ENCODE peak calls at places on chromosomes 2 and 18, in five cellular contexts. N is progenitor cell of endocrine pancreas; E is stimulated activated CD8-positive, alpha-beta memory T cell treated with anti-CD3 and anti-CD28 coated beads, Interleukin-4, amount 100 ng/mL, for 4 hours; S is activated CD4-positive, CD25-positive, alpha-beta regulatory T cell treated with anti-CD3 and anti-CD28 coated beads, Interleukin-2, amount 50 U/mL, for 72 hours; H is NCI-H1436. K is an unnamed sample.

GRCh38 chr2:8729939-8730338 is 48.1 kb downstream of the ID2 start:
- DNase-seq in N (no peak), E (no peak), S (no peak), H (no peak), K (no peak)

GRCh38 chr2:101828267-101829017 is 130.9 kb downstream of the MAP4K4 start:
- DNase-seq in N (no peak), E (no peak), S (no peak), H (no peak), K (no peak)

GRCh38 chr2:86350751-86351150 is 13.3 kb upstream of the REEP1 start:
- DNase-seq in N (no peak), E (no peak), S (no peak), H (no peak), K (no peak)

GRCh38 chr2:241813806-241814570 is 5.0 kb downstream of the NEU4 start:
- DNase-seq in N (no peak), E (no peak), S (peak), H (peak), K (no peak)

GRCh38 chr2:240069846-240070245 is 16.5 kb upstream of the OR6B3 start:
- DNase-seq in N (no peak), E (no peak), S (no peak), H (no peak), K (no peak)

GRCh38 chr2:65530547-65531320 is 98.3 kb upstream of the SPRED2 start:
- DNase-seq in N (no peak), E (no peak), S (no peak), H (no peak), K (no peak)

GRCh38 chr2:40405440-40405839 is 46.5 kb downstream of the SLC8A1 start:
- DNase-seq in N (no peak), E (no peak), S (no peak), H (no peak), K (no peak)

GRCh38 chr2:132936261-132936660 is 266.3 kb upstream of the LYPD1 start:
- DNase-seq in N (no peak), E (no peak), S (no peak), H (no peak), K (no peak)

GRCh38 chr2:9654429-9655100 is 23.8 kb upstream of the YWHAQ start:
- DNase-seq in N (no peak), E (no peak), S (no peak), H (no peak), K (no peak)

GRCh38 chr2:15557947-15558346 is 3.2 kb downstream of the NBAS start:
- DNase-seq in N (no peak), E (no peak), S (no peak), H (no peak), K (no peak)

GRCh38 chr2:239465017-239466001 is 64.5 kb upstream of the HDAC4 start:
- DNase-seq in N (no peak), E (no peak), S (peak), H (peak), K (no peak)

GRCh38 chr18:7941533-7941932 is 374.4 kb downstream of the PTPRM start:
- DNase-seq in N (no peak), E (no peak), S (no peak), H (peak), K (no peak)

GRCh38 chr2:235390108-235390815 is 103.6 kb upstream of the AGAP1 start:
- DNase-seq in N (no peak), E (no peak), S (no peak), H (no peak), K (no peak)

GRCh38 chr2:129253461-129253812 is 726.0 kb upstream of the RAB6C start:
- DNase-seq in N (no peak), E (no peak), S (no peak), H (no peak), K (no peak)

GRCh38 chr2:99804969-99805368 is 315.2 kb upstream of the REV1 start:
- DNase-seq in N (no peak), E (no peak), S (no peak), H (no peak), K (no peak)

GRCh38 chr2:105546623-105546964 is 147.7 kb upstream of the FHL2 start:
- DNase-seq in N (no peak), E (no peak), S (no peak), H (no peak), K (no peak)

GRCh38 chr18:75130591-75131274 is 78.2 kb downstream of the PTGR3 start:
- DNase-seq in N (no peak), E (no peak), S (no peak), H (no peak), K (no peak)

GRCh38 chr2:23595601-23596251 is 210.7 kb downstream of the KLHL29 start:
- DNase-seq in N (no peak), E (no peak), S (no peak), H (no peak), K (no peak)

GRCh38 chr2:111702119-111702808 is 181.7 kb downstream of the ANAPC1 start:
- DNase-seq in N (peak), E (no peak), S (peak), H (peak), K (no peak)

GRCh38 chr2:231197741-231198290 is 615 bp upstream of the ARMC9 start:
- DNase-seq in N (no peak), E (no peak), S (no peak), H (no peak), K (no peak)

GRCh38 chr18:79309572-79310278 is 86.0 kb upstream of the NFATC1 start:
- DNase-seq in N (no peak), E (no peak), S (no peak), H (no peak), K (no peak)

GRCh38 chr2:102106133-102106556 is 36.4 kb upstream of the IL1R1 start:
- DNase-seq in N (no peak), E (no peak), S (no peak), H (no peak), K (no peak)

GRCh38 chr2:36444206-36444605 is 88.6 kb downstream of the CRIM1 start:
- DNase-seq in N (no peak), E (no peak), S (no peak), H (no peak), K (no peak)

GRCh38 chr2:30296496-30296895 is 65.2 kb downstream of the LBH start:
- DNase-seq in N (no peak), E (no peak), S (no peak), H (no peak), K (no peak)

GRCh38 chr2:60440080-60440753 is 113.2 kb downstream of the BCL11A start:
- DNase-seq in N (no peak), E (no peak), S (no peak), H (no peak), K (no peak)

GRCh38 chr18:26741041-26741440 is 124.5 kb downstream of the AQP4 start:
- DNase-seq in N (no peak), E (no peak), S (no peak), H (no peak), K (no peak)

GRCh38 chr2:64784168-64785061 is 130.7 kb upstream of the SERTAD2 start:
- DNase-seq in N (no peak), E (no peak), S (no peak), H (no peak), K (no peak)

GRCh38 chr2:70248145-70248809 is at the start of gene TIA1:
- DNase-seq in N (peak), E (peak), S (peak), H (peak), K (no peak)

GRCh38 chr2:68714866-68715265 is 19.7 kb upstream of the ARHGAP25 start:
- DNase-seq in N (no peak), E (no peak), S (no peak), H (no peak), K (no peak)

GRCh38 chr2:193566276-193566675 is 1371.5 kb upstream of the TMEFF2 start:
- DNase-seq in N (no peak), E (no peak), S (no peak), H (no peak), K (no peak)

GRCh38 chr2:50594233-50594632 is 437.7 kb downstream of the NRXN1 start:
- DNase-seq in N (no peak), E (no peak), S (no peak), H (no peak), K (no peak)

GRCh38 chr2:112690853-112691390 is 29.9 kb upstream of the NT5DC4 start:
- DNase-seq in N (peak), E (no peak), S (peak), H (peak), K (no peak)

GRCh38 chr18:32271649-32272324 is 81.9 kb downstream of the MEP1B start:
- DNase-seq in N (no peak), E (no peak), S (no peak), H (peak), K (no peak)

GRCh38 chr2:10810175-10811161 is 2.1 kb downstream of the PDIA6 start:
- DNase-seq in N (no peak), E (no peak), S (no peak), H (no peak), K (no peak)

GRCh38 chr2:217904614-217904965 is 98.2 kb downstream of the TNS1 start:
- DNase-seq in N (no peak), E (no peak), S (no peak), H (no peak), K (no peak)

GRCh38 chr2:667332-668000 is 9.7 kb downstream of the TMEM18 start:
- DNase-seq in N (no peak), E (no peak), S (no peak), H (no peak), K (no peak)